ENCODE peak calls at places on chromosomes 5 and 9, in nine cellular contexts. R is endodermal cell; I is EL; X is choroid plexus epithelial cell; F is stimulated activated CD4-positive, alpha-beta T cell treated with anti-CD3 and anti-CD28 coated beads, Interleukin-1b, Interleukin-23, amount 100 ng/mL, for 24 hours; B is spleen; Z is GM19239; D is NCI-H1417; Y is NCI-H1092. S is an unnamed sample.

GRCh38 chr5:103669615-103670014 is 107.0 kb upstream of the NUDT12 start:
- DNase-seq in I (no peak), R (no peak), B (no peak), F (no peak), X (no peak), D (peak; percentile 86), Y (peak; percentile 61), Z (no peak), S (no peak)

GRCh38 chr5:28896949-28897348 is 1858.6 kb upstream of the CDH9 start:
- DNase-seq in Y (no peak), B (no peak), D (peak; percentile 56), R (no peak), I (no peak), F (no peak), Z (no peak), X (peak; percentile 18), S (peak; percentile 3)

GRCh38 chr5:423626-424258 is 19.2 kb upstream of the EXOC3 start:
- DNase-seq in Y (no peak), B (no peak), F (no peak), D (no peak), X (no peak), Z (no peak), R (peak; percentile 29), I (no peak), S (no peak)

GRCh38 chr5:172127581-172127980 is 60.4 kb downstream of the STK10 start:
- DNase-seq in D (no peak), B (peak; percentile 42), I (no peak), R (no peak), F (no peak), Y (no peak), Z (no peak), X (no peak), S (no peak)

GRCh38 chr5:78920604-78921003 is 64.5 kb downstream of the ARSB start:
- DNase-seq in F (no peak), Z (no peak), R (peak; percentile 76), D (no peak), B (no peak), I (no peak), X (peak; percentile 84), Y (no peak), S (peak; percentile 72)

GRCh38 chr9:96293481-96293880 is 8.5 kb downstream of the HSD17B3 start:
- DNase-seq in I (peak; percentile 31), Y (no peak), Z (no peak), R (no peak), B (no peak), F (no peak), X (peak; percentile 26), D (no peak), S (peak; percentile 59)

GRCh38 chr5:29811914-29812679 is 1381.4 kb upstream of the CDH6 start:
- DNase-seq in B (no peak), R (peak; percentile 49), X (no peak), D (no peak), F (no peak), Z (no peak), I (no peak), Y (no peak), S (no peak)

GRCh38 chr5:82421119-82421518 is 143.0 kb upstream of the RPS23 start:
- DNase-seq in Z (no peak), X (peak; percentile 97), F (no peak), D (no peak), R (no peak), B (no peak), Y (no peak), I (peak; percentile 92), S (peak; percentile 84)

GRCh38 chr5:137743031-137743640 is 7.2 kb upstream of the KLHL3 start:
- DNase-seq in B (no peak), F (peak; percentile 35), Z (no peak), X (peak; percentile 90), I (peak; percentile 72), Y (peak; percentile 42), D (peak; percentile 84), R (peak; percentile 82), S (peak; percentile 88)

GRCh38 chr9:122346478-122347347 is 24.1 kb upstream of the PTGS1 start:
- DNase-seq in B (peak; percentile 84), Z (no peak), I (peak; percentile 49), X (peak; percentile 32), D (peak; percentile 73), F (no peak), R (peak; percentile 82), Y (no peak), S (peak; percentile 31)

GRCh38 chr5:120327180-120327579 is 136.9 kb upstream of the PRR16 start:
- DNase-seq in D (no peak), R (no peak), Y (no peak), I (no peak), B (no peak), F (no peak), Z (no peak), X (peak; percentile 51), S (peak; percentile 14)

GRCh38 chr9:80648336-80648735 is 1041.0 kb downstream of the TLE1 start:
- DNase-seq in R (no peak), B (no peak), Y (no peak), X (peak; percentile 78), D (no peak), Z (no peak), I (peak; percentile 78), F (no peak), S (peak; percentile 71)